ENCODE peak calls at places on chromosomes 11 and 22, in five cellular contexts. S is HepG2, P is K562, N is GM12878, L is A549. Z is an unnamed sample.

GRCh38 chr11:12132790-12133145 is 22.4 kb downstream of the MICAL2 start:
- DNase-seq in S (no peak), P (no peak), N (no peak), L (no peak), Z (no peak)

GRCh38 chr11:82960779-82961143 is 59.2 kb downstream of the DDIAS start:
- DNase-seq in S (no peak), P (no peak), N (no peak), L (no peak), Z (no peak)

GRCh38 chr22:35842954-35843353 is 125.3 kb downstream of the APOL5 start:
- DNase-seq in S (peak; percentile 61), P (peak; percentile 11), N (no peak), L (peak; percentile 65), Z (peak; percentile 71)

GRCh38 chr22:27732841-27733240 is 68.7 kb downstream of the MN1 start:
- DNase-seq in S (no peak), P (no peak), N (no peak), L (no peak), Z (no peak)

GRCh38 chr11:108693852-108694251 is 29.0 kb downstream of the DDX10 start:
- DNase-seq in S (no peak), P (no peak), N (no peak), L (no peak), Z (no peak)

GRCh38 chr11:110366234-110366633 is 63.5 kb upstream of the FDX1 start:
- DNase-seq in S (no peak), P (no peak), N (no peak), L (no peak), Z (no peak)

GRCh38 chr11:111978028-111978771 is 41.1 kb downstream of the DIXDC1 start:
- DNase-seq in S (no peak), P (no peak), N (no peak), L (no peak), Z (peak; percentile 92)

GRCh38 chr11:69874984-69875673 is 55.9 kb upstream of the FGF3 start:
- DNase-seq in S (no peak), P (no peak), N (no peak), L (no peak), Z (no peak)

GRCh38 chr11:7584910-7585309 is 71.1 kb downstream of the PPFIBP2 start:
- DNase-seq in S (no peak), P (no peak), N (no peak), L (no peak), Z (no peak)

GRCh38 chr22:47260551-47260950 is 498.1 kb downstream of the TBC1D22A start:
- DNase-seq in S (no peak), P (no peak), N (no peak), L (no peak), Z (no peak)

GRCh38 chr11:102111787-102112653 is 1.8 kb downstream of the YAP1 start:
- DNase-seq in S (peak; percentile 97), P (no peak), N (no peak), L (peak; percentile 63), Z (no peak)

GRCh38 chr11:7673724-7674434 is 579 bp upstream of the CYB5R2 start:
- DNase-seq in S (no peak), P (peak; percentile 41), N (no peak), L (no peak), Z (peak; percentile 90)

GRCh38 chr22:46444390-46444854 is 93.0 kb downstream of the CELSR1 start:
- DNase-seq in S (peak; percentile 65), P (no peak), N (no peak), L (no peak), Z (peak; percentile 43)

DNA sequence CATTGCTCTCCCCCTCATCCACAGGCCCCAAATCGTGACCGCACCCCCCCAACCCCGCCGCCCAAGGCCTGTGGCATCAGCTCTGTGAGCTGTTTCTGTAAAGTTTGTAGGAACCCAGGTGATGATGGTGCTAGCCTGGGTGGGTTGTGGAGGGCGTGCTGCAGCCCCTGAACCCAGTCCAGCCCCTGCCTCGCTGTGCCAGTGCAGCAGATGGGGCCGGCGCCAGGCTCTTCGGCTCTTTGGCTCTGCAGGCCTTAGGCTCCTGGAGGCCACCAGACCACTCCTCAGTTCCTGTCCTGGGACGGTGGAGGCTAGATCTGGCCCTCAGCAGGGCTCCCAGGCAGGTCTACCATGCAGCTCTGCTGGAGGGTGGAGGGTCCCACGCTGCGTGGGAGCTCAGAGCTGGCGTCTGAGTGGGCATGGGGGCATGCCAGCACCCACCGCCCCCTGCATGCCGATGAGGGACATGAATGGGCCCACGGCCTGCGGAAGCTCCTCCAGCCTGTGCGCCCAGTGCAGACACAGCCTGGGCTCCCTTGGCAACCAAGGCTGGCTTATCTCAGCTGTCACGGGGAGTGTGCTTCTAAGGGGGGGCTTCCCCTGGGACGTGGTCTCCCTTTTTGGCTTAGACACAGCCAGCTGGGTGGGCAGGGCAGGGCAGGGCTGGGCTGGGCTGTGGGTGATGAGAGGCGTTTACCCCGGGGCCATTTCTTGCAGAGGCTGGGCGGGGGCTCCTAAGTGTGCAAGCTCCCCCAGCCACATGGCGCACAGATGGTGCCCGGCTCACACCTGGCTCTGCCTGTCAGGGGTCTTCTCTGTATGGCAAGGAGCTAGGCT is 1187.6 kb downstream of the BRD1 start:
- DNase-seq in S (no peak), P (no peak), N (no peak), L (no peak), Z (no peak)
- TF ChIP-seq JUNB in S (no peak), P (no peak), N (no peak), L (no peak), Z (no peak)

GRCh38 chr11:113906038-113906437 is 1.4 kb downstream of the HTR3B start:
- DNase-seq in S (peak; percentile 37), P (no peak), N (no peak), L (peak; percentile 10), Z (peak; percentile 81)
- TF ChIP-seq JUNB in S (no peak), P (no peak), N (no peak), L (no peak), Z (no peak)

DNA sequence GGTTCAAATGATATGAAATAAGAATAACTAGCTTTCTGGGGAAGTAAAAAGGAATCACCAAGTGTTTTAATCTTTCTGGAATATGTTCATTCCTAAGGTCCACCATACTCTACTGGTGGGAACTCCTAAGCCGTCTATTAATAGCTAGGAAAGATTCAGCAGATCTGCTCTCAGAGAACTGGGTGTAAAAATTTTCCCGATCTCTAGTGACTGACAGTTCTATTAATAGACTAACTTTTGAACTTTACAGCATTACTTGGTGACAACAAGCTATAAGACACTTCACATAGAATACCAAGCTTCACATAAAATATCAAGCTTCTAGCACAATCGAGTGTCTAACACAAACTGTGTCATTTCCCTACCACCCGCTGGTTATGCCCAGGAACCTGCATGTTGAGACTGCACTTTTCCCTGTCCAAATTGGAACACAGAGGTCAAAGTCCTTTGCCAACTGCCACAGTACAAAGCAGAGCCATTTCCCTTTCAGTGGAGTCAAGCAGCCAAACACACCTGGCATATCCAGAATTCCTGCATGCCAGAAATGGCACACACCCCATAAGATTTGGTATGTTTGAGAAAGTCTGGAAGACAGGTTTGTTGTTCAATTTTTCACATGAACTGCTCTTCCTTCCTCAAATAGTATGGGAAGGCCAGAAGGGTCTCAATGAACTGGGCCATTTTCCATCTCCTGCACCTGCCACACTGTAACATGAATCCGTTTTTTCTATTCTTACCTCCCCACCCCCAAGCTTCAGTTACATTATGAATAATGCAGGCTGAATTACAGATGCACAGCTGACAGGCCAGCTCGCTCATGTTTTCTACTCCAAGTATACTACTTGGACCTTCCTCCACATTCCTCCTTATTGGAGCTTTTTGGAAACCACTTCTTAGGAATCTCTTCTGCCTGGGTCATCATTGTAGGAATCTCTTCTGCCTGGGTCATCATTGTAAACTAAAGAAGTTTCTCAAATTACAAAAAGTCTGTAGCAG is 3.7 kb downstream of the OSBP start:
- DNase-seq in S (peak; percentile 52), P (no peak), N (no peak), L (no peak), Z (no peak)
- TF ChIP-seq JUNB in S (no peak), P (no peak), N (peak; percentile 15), L (no peak), Z (no peak)

GRCh38 chr11:77381749-77382693 is 80.5 kb upstream of the GDPD4 start:
- DNase-seq in S (no peak), P (no peak), N (no peak), L (no peak), Z (no peak)
- TF ChIP-seq JUNB in S (no peak), P (no peak), N (no peak), L (no peak), Z (no peak)

DNA sequence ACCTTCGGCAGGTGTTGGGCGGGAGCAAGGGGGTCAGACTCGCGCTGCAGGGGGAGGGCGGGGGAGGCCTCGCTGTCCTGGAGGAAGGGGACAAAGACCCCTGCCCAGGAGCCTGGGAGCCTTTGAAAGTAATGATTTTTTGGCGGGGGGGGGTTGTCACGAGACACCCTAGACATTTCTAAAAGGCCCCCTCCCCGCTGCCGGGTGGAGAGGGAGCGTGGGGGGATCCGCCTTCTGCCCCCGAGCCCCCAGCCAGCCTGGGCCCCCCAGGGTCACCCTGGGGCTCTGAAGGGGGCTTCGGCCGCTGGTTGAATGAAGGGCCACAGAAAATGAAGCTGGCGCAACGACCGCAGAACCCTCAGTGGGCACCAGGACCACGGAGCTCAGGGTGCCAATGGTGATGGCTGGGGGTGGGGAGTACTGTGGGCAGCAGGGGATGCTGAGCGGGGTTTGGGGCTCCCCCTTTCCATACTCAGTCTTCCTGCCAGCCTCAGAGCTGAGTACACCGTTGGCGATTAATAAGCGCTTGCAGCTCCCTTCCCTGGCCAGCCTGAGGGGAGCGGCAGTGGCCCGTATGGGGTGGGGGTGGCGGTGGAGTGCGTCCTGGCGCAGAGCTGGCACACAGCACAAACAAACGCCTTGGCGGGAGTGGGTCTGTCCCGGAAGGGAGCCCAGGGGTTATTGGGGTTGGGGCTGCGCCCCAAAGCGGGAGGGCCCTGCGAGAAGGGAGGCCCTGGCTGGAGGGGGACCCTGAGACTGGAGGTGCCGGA is 1.2 kb upstream of the DUSP8 start:
- DNase-seq in S (no peak), P (no peak), N (no peak), L (no peak), Z (no peak)
- TF ChIP-seq JUNB in S (no peak), P (no peak), N (no peak), L (no peak), Z (no peak)

DNA sequence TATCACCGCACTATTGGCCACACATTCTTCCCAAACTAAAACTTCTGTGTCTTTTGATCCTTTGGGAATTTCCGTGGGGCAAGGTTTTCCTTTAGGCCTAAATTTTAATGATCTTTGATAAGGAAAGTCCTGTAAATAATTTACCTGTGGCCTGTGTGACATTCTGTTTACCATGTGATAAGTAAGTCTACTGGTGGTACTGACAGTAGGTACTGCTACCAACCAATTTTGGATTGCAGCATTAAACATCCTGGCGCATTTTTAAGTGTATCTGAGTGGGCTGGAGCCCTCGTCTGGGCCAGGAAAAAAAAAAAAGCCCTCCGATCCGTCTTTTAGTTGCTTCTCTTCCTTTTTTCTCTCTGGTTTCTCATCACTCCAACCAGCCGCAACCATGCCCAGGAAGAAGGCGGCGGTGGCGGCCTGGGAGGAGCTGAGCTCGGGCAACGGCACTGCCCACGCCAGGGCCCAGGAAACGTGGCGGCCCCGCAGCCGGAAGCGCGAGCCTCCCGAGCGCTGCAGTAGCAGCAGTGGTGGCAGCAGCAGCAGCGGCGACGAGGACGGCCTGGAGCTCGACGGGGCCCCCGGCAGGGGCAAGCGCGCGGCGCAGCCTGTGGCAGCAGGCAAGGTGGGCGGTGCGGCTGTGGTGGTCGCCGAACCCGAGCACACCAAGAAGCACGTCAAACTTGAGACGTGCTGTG is 33.6 kb downstream of the ASRGL1 start:
- DNase-seq in S (no peak), P (no peak), N (no peak), L (no peak), Z (peak; percentile 38)
- TF ChIP-seq JUNB in S (no peak), P (no peak), N (no peak), L (no peak), Z (no peak)

GRCh38 chr11:126926376-126926791 is 74.2 kb downstream of the KIRREL3 start:
- DNase-seq in S (no peak), P (no peak), N (no peak), L (no peak), Z (no peak)
- TF ChIP-seq JUNB in S (no peak), P (no peak), N (no peak), L (no peak), Z (no peak)

Z was measured in GM23338.